ENCODE peak calls at places on chromosomes 4 and X, in nine cellular contexts. One of them, this sample, is unnamed.

GRCh38 chr4:183436417-183436816 is 8.0 kb upstream of the CDKN2AIP start:
- DNase-seq in NB4: no peak
- DNase-seq in GM13977: no peak
- DNase-seq in anterior cingulate cortex: no peak
- DNase-seq in activated B cell treated with CpG ODN at 0.5 μM for 24 hours: no peak
- DNase-seq in left ventricle myocardium inferior: no peak
- DNase-seq in NAMALWA: no peak
- DNase-seq in stimulated activated CD4-positive, alpha-beta T cell treated with anti-CD3 and anti-CD28 coated beads, Interleukin-2, amount 100 ng/mL, for 48 hours: no peak
- DNase-seq in B cell: no peak
- DNase-seq in this sample: no peak

GRCh38 chr4:155759372-155760252 is 791 bp downstream of the GUCY1B1 start:
- DNase-seq in NB4: peak; percentile 1
- DNase-seq in GM13977: peak; percentile 54
- DNase-seq in anterior cingulate cortex: peak; percentile 36
- DNase-seq in activated B cell treated with CpG ODN at 0.5 μM for 24 hours: peak; percentile 17
- DNase-seq in left ventricle myocardium inferior: peak; percentile 86
- DNase-seq in NAMALWA: no peak
- DNase-seq in stimulated activated CD4-positive, alpha-beta T cell treated with anti-CD3 and anti-CD28 coated beads, Interleukin-2, amount 100 ng/mL, for 48 hours: no peak
- DNase-seq in B cell: no peak
- DNase-seq in this sample: peak; percentile 3

GRCh38 chrX:118536687-118537461 is 41.3 kb downstream of the DOCK11 start:
- DNase-seq in NB4: peak; percentile 11
- DNase-seq in GM13977: no peak
- DNase-seq in anterior cingulate cortex: no peak
- DNase-seq in activated B cell treated with CpG ODN at 0.5 μM for 24 hours: no peak
- DNase-seq in left ventricle myocardium inferior: no peak
- DNase-seq in NAMALWA: peak; percentile 76
- DNase-seq in stimulated activated CD4-positive, alpha-beta T cell treated with anti-CD3 and anti-CD28 coated beads, Interleukin-2, amount 100 ng/mL, for 48 hours: no peak
- DNase-seq in B cell: peak; percentile 51
- DNase-seq in this sample: peak; percentile 13

GRCh38 chrX:34509394-34509793 is 147.7 kb downstream of the TMEM47 start:
- DNase-seq in NB4: no peak
- DNase-seq in GM13977: no peak
- DNase-seq in anterior cingulate cortex: no peak
- DNase-seq in activated B cell treated with CpG ODN at 0.5 μM for 24 hours: no peak
- DNase-seq in left ventricle myocardium inferior: no peak
- DNase-seq in NAMALWA: no peak
- DNase-seq in stimulated activated CD4-positive, alpha-beta T cell treated with anti-CD3 and anti-CD28 coated beads, Interleukin-2, amount 100 ng/mL, for 48 hours: no peak
- DNase-seq in B cell: no peak
- DNase-seq in this sample: no peak

GRCh38 chr4:127425202-127425845 is 207.4 kb upstream of the INTU start:
- DNase-seq in NB4: no peak
- DNase-seq in GM13977: no peak
- DNase-seq in anterior cingulate cortex: no peak
- DNase-seq in activated B cell treated with CpG ODN at 0.5 μM for 24 hours: no peak
- DNase-seq in left ventricle myocardium inferior: no peak
- DNase-seq in NAMALWA: no peak
- DNase-seq in stimulated activated CD4-positive, alpha-beta T cell treated with anti-CD3 and anti-CD28 coated beads, Interleukin-2, amount 100 ng/mL, for 48 hours: no peak
- DNase-seq in B cell: no peak
- DNase-seq in this sample: no peak

GRCh38 chr4:124710911-124711310 is 1.6 kb downstream of the ANKRD50 start:
- DNase-seq in NB4: no peak
- DNase-seq in GM13977: no peak
- DNase-seq in anterior cingulate cortex: no peak
- DNase-seq in activated B cell treated with CpG ODN at 0.5 μM for 24 hours: no peak
- DNase-seq in left ventricle myocardium inferior: no peak
- DNase-seq in NAMALWA: no peak
- DNase-seq in stimulated activated CD4-positive, alpha-beta T cell treated with anti-CD3 and anti-CD28 coated beads, Interleukin-2, amount 100 ng/mL, for 48 hours: no peak
- DNase-seq in B cell: no peak
- DNase-seq in this sample: no peak

GRCh38 chrX:1265061-1265460 is 3.6 kb upstream of the CSF2RA start:
- DNase-seq in NB4: no peak
- DNase-seq in GM13977: no peak
- DNase-seq in anterior cingulate cortex: no peak
- DNase-seq in activated B cell treated with CpG ODN at 0.5 μM for 24 hours: no peak
- DNase-seq in left ventricle myocardium inferior: no peak
- DNase-seq in NAMALWA: no peak
- DNase-seq in stimulated activated CD4-positive, alpha-beta T cell treated with anti-CD3 and anti-CD28 coated beads, Interleukin-2, amount 100 ng/mL, for 48 hours: no peak
- DNase-seq in B cell: no peak
- DNase-seq in this sample: no peak

GRCh38 chr4:125187221-125187620 is 127.5 kb upstream of the FAT4 start:
- DNase-seq in NB4: no peak
- DNase-seq in GM13977: no peak
- DNase-seq in anterior cingulate cortex: no peak
- DNase-seq in activated B cell treated with CpG ODN at 0.5 μM for 24 hours: no peak
- DNase-seq in left ventricle myocardium inferior: no peak
- DNase-seq in NAMALWA: no peak
- DNase-seq in stimulated activated CD4-positive, alpha-beta T cell treated with anti-CD3 and anti-CD28 coated beads, Interleukin-2, amount 100 ng/mL, for 48 hours: no peak
- DNase-seq in B cell: no peak
- DNase-seq in this sample: no peak

GRCh38 chr4:25862411-25863346 is at the start of gene SEL1L3:
- DNase-seq in NB4: peak; percentile 62
- DNase-seq in GM13977: peak; percentile 86
- DNase-seq in anterior cingulate cortex: no peak
- DNase-seq in activated B cell treated with CpG ODN at 0.5 μM for 24 hours: peak; percentile 68
- DNase-seq in left ventricle myocardium inferior: peak; percentile 29
- DNase-seq in NAMALWA: peak; percentile 49
- DNase-seq in stimulated activated CD4-positive, alpha-beta T cell treated with anti-CD3 and anti-CD28 coated beads, Interleukin-2, amount 100 ng/mL, for 48 hours: no peak
- DNase-seq in B cell: peak; percentile 59
- DNase-seq in this sample: peak; percentile 85

GRCh38 chr4:91758487-91758886 is 545.3 kb upstream of the GRID2 start:
- DNase-seq in NB4: no peak
- DNase-seq in GM13977: no peak
- DNase-seq in anterior cingulate cortex: no peak
- DNase-seq in activated B cell treated with CpG ODN at 0.5 μM for 24 hours: no peak
- DNase-seq in left ventricle myocardium inferior: no peak
- DNase-seq in NAMALWA: no peak
- DNase-seq in stimulated activated CD4-positive, alpha-beta T cell treated with anti-CD3 and anti-CD28 coated beads, Interleukin-2, amount 100 ng/mL, for 48 hours: no peak
- DNase-seq in B cell: no peak
- DNase-seq in this sample: no peak

GRCh38 chr4:105399535-105400161 is 74.2 kb downstream of the PPA2 start:
- DNase-seq in NB4: peak; percentile 7
- DNase-seq in GM13977: no peak
- DNase-seq in anterior cingulate cortex: no peak
- DNase-seq in activated B cell treated with CpG ODN at 0.5 μM for 24 hours: no peak
- DNase-seq in left ventricle myocardium inferior: no peak
- DNase-seq in NAMALWA: no peak
- DNase-seq in stimulated activated CD4-positive, alpha-beta T cell treated with anti-CD3 and anti-CD28 coated beads, Interleukin-2, amount 100 ng/mL, for 48 hours: no peak
- DNase-seq in B cell: no peak
- DNase-seq in this sample: no peak

GRCh38 chr4:4947721-4948120 is 71.5 kb downstream of the CYTL1 start:
- DNase-seq in NB4: no peak
- DNase-seq in GM13977: no peak
- DNase-seq in anterior cingulate cortex: no peak
- DNase-seq in activated B cell treated with CpG ODN at 0.5 μM for 24 hours: no peak
- DNase-seq in left ventricle myocardium inferior: no peak
- DNase-seq in NAMALWA: no peak
- DNase-seq in stimulated activated CD4-positive, alpha-beta T cell treated with anti-CD3 and anti-CD28 coated beads, Interleukin-2, amount 100 ng/mL, for 48 hours: no peak
- DNase-seq in B cell: no peak
- DNase-seq in this sample: no peak

GRCh38 chrX:130575831-130576404 is 174.1 kb downstream of the RBMX2 start:
- DNase-seq in NB4: peak; percentile 31
- DNase-seq in GM13977: peak; percentile 50
- DNase-seq in anterior cingulate cortex: no peak
- DNase-seq in activated B cell treated with CpG ODN at 0.5 μM for 24 hours: no peak
- DNase-seq in left ventricle myocardium inferior: peak; percentile 15
- DNase-seq in NAMALWA: peak; percentile 51
- DNase-seq in stimulated activated CD4-positive, alpha-beta T cell treated with anti-CD3 and anti-CD28 coated beads, Interleukin-2, amount 100 ng/mL, for 48 hours: peak; percentile 0
- DNase-seq in B cell: no peak
- DNase-seq in this sample: peak; percentile 12

GRCh38 chr4:133149932-133150642 is 993 bp downstream of the PCDH10 start:
- DNase-seq in NB4: no peak
- DNase-seq in GM13977: peak; percentile 16
- DNase-seq in anterior cingulate cortex: no peak
- DNase-seq in activated B cell treated with CpG ODN at 0.5 μM for 24 hours: no peak
- DNase-seq in left ventricle myocardium inferior: no peak
- DNase-seq in NAMALWA: no peak
- DNase-seq in stimulated activated CD4-positive, alpha-beta T cell treated with anti-CD3 and anti-CD28 coated beads, Interleukin-2, amount 100 ng/mL, for 48 hours: no peak
- DNase-seq in B cell: no peak
- DNase-seq in this sample: no peak

GRCh38 chr4:8920289-8920965 is 48.8 kb upstream of the HMX1 start:
- DNase-seq in NB4: no peak
- DNase-seq in GM13977: no peak
- DNase-seq in anterior cingulate cortex: no peak
- DNase-seq in activated B cell treated with CpG ODN at 0.5 μM for 24 hours: no peak
- DNase-seq in left ventricle myocardium inferior: no peak
- DNase-seq in NAMALWA: no peak
- DNase-seq in stimulated activated CD4-positive, alpha-beta T cell treated with anti-CD3 and anti-CD28 coated beads, Interleukin-2, amount 100 ng/mL, for 48 hours: no peak
- DNase-seq in B cell: no peak
- DNase-seq in this sample: peak; percentile 0

GRCh38 chrX:133297284-133297683 is 79.1 kb upstream of the TFDP3 start:
- DNase-seq in NB4: no peak
- DNase-seq in GM13977: no peak
- DNase-seq in anterior cingulate cortex: no peak
- DNase-seq in activated B cell treated with CpG ODN at 0.5 μM for 24 hours: no peak
- DNase-seq in left ventricle myocardium inferior: no peak
- DNase-seq in NAMALWA: no peak
- DNase-seq in stimulated activated CD4-positive, alpha-beta T cell treated with anti-CD3 and anti-CD28 coated beads, Interleukin-2, amount 100 ng/mL, for 48 hours: no peak
- DNase-seq in B cell: no peak
- DNase-seq in this sample: no peak

GRCh38 chr4:102343964-102344519 is 1.2 kb downstream of the SLC39A8 start:
- DNase-seq in NB4: peak; percentile 56
- DNase-seq in GM13977: no peak
- DNase-seq in anterior cingulate cortex: no peak
- DNase-seq in activated B cell treated with CpG ODN at 0.5 μM for 24 hours: no peak
- DNase-seq in left ventricle myocardium inferior: no peak
- DNase-seq in NAMALWA: peak; percentile 70
- DNase-seq in stimulated activated CD4-positive, alpha-beta T cell treated with anti-CD3 and anti-CD28 coated beads, Interleukin-2, amount 100 ng/mL, for 48 hours: no peak
- DNase-seq in B cell: no peak
- DNase-seq in this sample: peak; percentile 7

This sample was measured in germinal center.